ENCODE peak calls at places on chromosomes 4 and X, in nine cellular contexts. I is left ventricle myocardium inferior; R is left lung; W is psoas muscle; F is tibial nerve; G is mesenchymal stem cell; M is cardiac muscle cell; Y is CD8-positive, alpha-beta memory T cell; Q is lung. Z is an unnamed sample. For H3K9me3, the result is how much of the 10 kb centered on the place peaks cover.

GRCh38 chrX:22296871-22297270 is 24.2 kb downstream of the CBLL2 start:
- DNase-seq in I (no peak), R (no peak), W (no peak), F (no peak), G (no peak), M (no peak), Y (no peak), Q (no peak), Z (no peak)

GRCh38 chr4:4491396-4491893 is 50.4 kb downstream of the STX18 start:
- DNase-seq in I (no peak), R (no peak), W (no peak), F (no peak), G (no peak), M (no peak), Y (no peak), Q (no peak), Z (no peak)

GRCh38 chr4:7844247-7844991 is 95.2 kb downstream of the AFAP1 start:
- DNase-seq in I (peak), R (peak), W (peak), F (peak), G (peak), M (peak), Y (peak), Q (peak), Z (peak)

GRCh38 chrX:103464071-103464773 is 55.1 kb downstream of the RAB40A start:
- DNase-seq in I (no peak), R (peak), W (no peak), F (peak), G (peak), M (peak), Y (peak), Q (no peak), Z (no peak)

GRCh38 chrX:79524642-79525041 is 157.5 kb upstream of the ITM2A start:
- DNase-seq in I (no peak), R (no peak), W (no peak), F (no peak), G (no peak), M (no peak), Y (no peak), Q (no peak), Z (no peak)

GRCh38 chr4:156992943-156993342 is 21.3 kb upstream of the PDGFC start:
- DNase-seq in I (no peak), R (no peak), W (no peak), F (no peak), G (no peak), M (no peak), Y (no peak), Q (no peak), Z (no peak)

GRCh38 chr4:97987019-97987648 is 156.1 kb downstream of the STPG2 start:
- DNase-seq in I (no peak), R (no peak), W (no peak), F (no peak), G (peak), M (peak), Y (no peak), Q (no peak), Z (no peak)

GRCh38 chrX:70960728-70961127 is 29.8 kb upstream of the SLC7A3 start:
- DNase-seq in I (no peak), R (no peak), W (no peak), F (no peak), G (no peak), M (no peak), Y (no peak), Q (no peak), Z (no peak)

GRCh38 chr4:54741161-54741560 is 83.4 kb downstream of the KIT start:
- DNase-seq in I (no peak), R (no peak), W (no peak), F (no peak), G (no peak), M (no peak), Y (no peak), Q (no peak), Z (no peak)

DNA sequence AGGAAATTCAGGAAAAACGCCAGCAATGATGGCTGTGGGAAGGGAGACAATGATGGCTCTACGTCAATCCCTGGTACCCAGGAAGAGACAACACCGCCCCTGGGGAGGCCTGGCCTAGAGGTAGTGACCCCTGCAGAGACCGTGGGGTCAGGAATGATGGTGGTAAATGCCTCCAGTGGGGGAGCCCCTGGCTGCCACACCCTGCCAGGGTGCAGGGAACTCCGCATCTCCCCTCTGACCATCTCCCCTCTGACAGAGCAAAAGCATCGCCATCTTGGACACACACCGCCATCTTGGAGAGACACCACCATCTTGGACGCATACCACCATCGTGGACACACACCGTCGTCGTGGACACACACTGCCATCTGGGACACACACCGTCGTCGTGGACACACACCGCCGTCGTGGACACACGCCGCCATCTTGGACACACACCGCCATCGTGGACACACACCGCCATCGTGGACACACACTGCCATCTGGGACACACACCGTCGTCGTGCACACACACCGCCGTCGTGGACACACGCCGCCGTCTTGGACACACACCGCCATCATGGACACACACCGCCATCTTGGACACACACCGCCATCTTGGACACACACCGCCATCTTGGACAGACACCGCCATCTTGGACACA is 9.9 kb downstream of the ASMTL start:
- DNase-seq in I (no peak), R (no peak), W (no peak), F (no peak), G (no peak), M (no peak), Y (no peak), Q (no peak), Z (peak)
- H3K9me3 ChIP-seq in I (under half), R (under half), W (under half), F (under half), G (under half), M (under half), Y (under half), Q (under half), Z (under half)

GRCh38 chrX:132443196-132443595 is 45.6 kb downstream of the MBNL3 start:
- DNase-seq in I (no peak), R (no peak), W (no peak), F (no peak), G (no peak), M (no peak), Y (no peak), Q (no peak), Z (no peak)
- H3K27ac ChIP-seq in I (no peak), R (no peak), W (no peak), F (no peak), G (no peak), M (no peak), Y (no peak), Q (no peak), Z (no peak)

GRCh38 chrX:1587161-1587560 is 4.2 kb upstream of the AKAP17A start:
- DNase-seq in I (no peak), R (no peak), W (no peak), F (no peak), G (no peak), M (no peak), Y (no peak), Q (peak), Z (no peak)
- H3K4me3 ChIP-seq in I (no peak), R (no peak), W (no peak), F (no peak), G (no peak), M (no peak), Y (no peak), Q (no peak), Z (no peak)

DNA sequence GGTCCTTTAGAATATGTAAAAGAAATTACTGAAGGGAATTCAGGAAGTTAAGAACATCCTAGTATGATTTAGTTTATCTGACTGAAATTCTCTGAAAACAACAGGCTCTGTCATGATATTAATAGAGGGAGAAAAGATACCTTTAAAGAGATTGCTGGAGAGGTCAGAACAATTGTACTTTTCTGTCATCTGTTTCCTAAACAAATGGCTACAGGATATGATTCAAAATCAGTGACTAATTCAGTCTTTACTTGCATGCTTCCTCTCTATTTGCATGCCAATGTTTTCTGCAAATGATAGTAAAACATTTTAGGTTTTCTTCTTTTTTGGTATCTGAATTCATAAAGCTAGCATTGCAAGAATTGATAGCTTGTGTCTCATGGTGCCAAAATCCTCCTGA is 616.7 kb upstream of the PCDH7 start:
- DNase-seq in I (no peak), R (no peak), W (no peak), F (no peak), G (peak), M (no peak), Y (no peak), Q (no peak), Z (no peak)
- H3K9me3 ChIP-seq in I (under half), R (under half), W (under half), F (under half), G (under half), M (under half), Y (under half), Q (under half), Z (under half)

GRCh38 chr4:1061747-1062146 is 50.3 kb downstream of the FGFRL1 start:
- DNase-seq in I (no peak), R (no peak), W (no peak), F (no peak), G (no peak), M (no peak), Y (no peak), Q (no peak), Z (no peak)

GRCh38 chr4:1060646-1061371 is 49.4 kb downstream of the FGFRL1 start:
- DNase-seq in I (no peak), R (no peak), W (no peak), F (no peak), G (no peak), M (no peak), Y (no peak), Q (no peak), Z (no peak)

GRCh38 chr4:1060121-1060520 is 48.7 kb downstream of the FGFRL1 start:
- DNase-seq in I (no peak), R (no peak), W (no peak), F (no peak), G (no peak), M (no peak), Y (no peak), Q (no peak), Z (peak)

GRCh38 chr4:1061372-1061700 is 49.9 kb downstream of the FGFRL1 start:
- DNase-seq in I (no peak), R (no peak), W (no peak), F (no peak), G (no peak), M (no peak), Y (no peak), Q (no peak), Z (no peak)

DNA sequence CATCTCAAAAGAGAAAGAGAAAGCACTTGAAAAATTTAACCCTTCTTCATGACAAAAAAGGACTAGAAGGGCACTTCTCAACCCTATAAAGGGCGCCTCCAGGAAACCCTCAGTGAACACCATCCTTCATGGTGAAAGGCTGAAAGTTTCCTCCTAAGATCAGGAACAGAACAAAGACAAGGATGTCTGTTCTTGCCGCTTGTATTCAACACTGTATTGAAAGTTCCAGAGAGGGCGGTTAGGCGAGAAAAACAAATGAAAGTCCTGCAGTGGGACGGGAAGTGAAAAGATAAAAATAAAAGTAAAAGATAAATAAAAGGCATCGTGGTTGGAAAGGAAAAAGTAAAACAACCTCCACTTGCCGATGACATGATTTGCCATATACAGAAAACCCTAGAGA is 50.9 kb downstream of the RNF212 start:
- DNase-seq in I (no peak), R (no peak), W (no peak), F (no peak), G (no peak), M (no peak), Y (no peak), Q (no peak), Z (no peak)
- H3K27ac ChIP-seq in I (no peak), R (no peak), W (no peak), F (no peak), G (no peak), M (no peak), Y (no peak), Q (no peak), Z (no peak)

DNA sequence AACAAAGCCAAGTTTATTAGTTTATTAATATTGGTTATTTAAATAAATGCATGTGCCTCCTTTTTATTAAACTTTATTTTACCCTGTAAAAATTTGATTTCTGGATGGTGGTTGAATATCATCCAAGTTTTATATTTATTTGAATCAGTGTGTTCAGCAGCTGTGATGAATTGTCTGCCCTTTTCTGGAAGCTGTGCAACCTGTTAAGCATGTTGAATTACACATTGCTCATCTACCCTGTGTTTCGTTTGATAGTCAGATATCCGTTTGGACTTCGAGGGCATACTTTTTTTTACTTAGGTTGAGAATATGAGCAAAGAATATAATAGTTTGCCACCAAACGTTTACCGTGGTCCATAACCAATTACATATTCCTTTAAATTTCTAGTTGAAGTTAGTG is 95.8 kb upstream of the TENM3 start:
- DNase-seq in I (no peak), R (no peak), W (no peak), F (no peak), G (no peak), M (no peak), Y (no peak), Q (no peak), Z (no peak)
- H3K4me3 ChIP-seq in I (no peak), R (no peak), W (no peak), F (no peak), G (no peak), M (no peak), Y (no peak), Q (no peak), Z (no peak)

DNA sequence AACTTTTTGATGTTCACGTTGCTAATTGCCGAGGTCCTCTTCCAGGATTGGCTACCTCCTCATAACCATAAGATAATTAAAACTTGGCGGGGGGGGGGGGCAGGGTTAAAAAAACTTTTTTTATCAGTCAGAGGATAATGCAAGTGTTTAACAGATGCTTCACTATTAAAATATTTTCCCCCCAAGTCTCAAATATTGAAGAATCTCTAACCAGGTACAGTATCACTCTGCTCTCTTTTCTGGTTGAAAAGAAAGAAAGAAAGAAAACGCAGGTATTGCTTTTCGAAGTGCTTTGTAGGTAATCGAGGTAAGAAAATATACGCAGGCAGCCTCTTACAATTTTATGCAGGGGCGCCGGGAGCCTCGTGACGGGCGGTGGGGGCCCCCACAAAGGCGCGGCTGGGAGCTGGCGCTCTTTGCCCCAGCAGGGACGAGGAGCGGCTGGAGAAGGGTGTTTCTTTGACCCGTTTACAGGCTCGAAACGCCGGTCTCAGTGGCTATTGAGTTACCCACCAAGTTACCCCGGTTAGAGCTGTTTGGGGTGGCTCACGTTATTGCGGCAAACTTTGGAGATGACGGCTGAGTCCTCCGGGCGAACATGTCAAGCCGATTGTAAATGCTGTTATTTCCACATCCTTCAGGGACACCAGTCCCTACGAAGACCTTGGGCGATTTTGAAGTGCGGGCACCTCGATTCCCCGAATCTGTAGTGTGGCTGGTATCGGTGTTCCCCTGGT is 465 bp upstream of the HAND2 start:
- DNase-seq in I (no peak), R (no peak), W (no peak), F (no peak), G (no peak), M (peak), Y (no peak), Q (no peak), Z (peak)
- H3K9me3 ChIP-seq in I (under half), R (under half), W (under half), F (under half), G (under half), M (under half), Y (under half), Q (under half), Z (under half)

DNA sequence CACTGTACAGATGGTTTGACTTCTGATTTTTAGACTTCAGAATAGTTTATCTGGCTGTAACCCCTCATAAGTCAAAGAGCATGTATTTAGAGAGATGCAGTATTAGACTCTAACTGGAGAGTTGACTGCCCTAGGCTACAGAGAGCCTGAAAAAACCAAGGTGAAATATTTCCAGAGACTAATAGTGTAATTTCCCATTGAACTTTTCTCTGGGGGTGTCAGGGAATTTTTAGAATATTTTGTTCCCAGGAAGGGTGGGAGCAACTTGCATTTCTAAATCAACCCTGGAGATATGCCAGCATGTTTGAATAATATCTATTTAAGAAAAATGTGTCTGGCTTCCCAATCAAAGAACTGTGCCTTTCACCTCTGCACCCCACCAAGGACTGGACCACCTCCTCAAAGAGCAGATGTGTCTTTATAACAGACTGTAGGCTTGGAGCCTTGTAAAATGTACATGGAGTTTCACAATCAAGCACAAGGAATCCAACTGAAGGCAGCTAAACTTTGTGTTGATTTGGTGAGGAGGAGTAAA is 2.0 kb downstream of the ANXA3 start:
- DNase-seq in I (no peak), R (no peak), W (no peak), F (no peak), G (no peak), M (no peak), Y (no peak), Q (no peak), Z (no peak)
- H3K27ac ChIP-seq in I (peak), R (no peak), W (peak), F (peak), G (no peak), M (no peak), Y (no peak), Q (peak), Z (no peak)

Z was measured in aorta.